ENCODE peak calls at places on chromosome 9, in nine cellular contexts. X is right atrium auricular region; O is stimulated activated CD8-positive, alpha-beta memory T cell treated with anti-CD3 and anti-CD28 coated beads, Interleukin-2, amount 100 ng/mL, for 1 hour; T is left cardiac atrium; Q is stomach; H is activated CD8-positive, alpha-beta T cell treated with anti-CD3 and anti-CD28 coated beads for 36 hours; B is NB4; A is cardiac septum; S is endothelial cell. P is an unnamed sample.

GRCh38 chr9:89093201-89093600 is 85.4 kb downstream of the SHC3 start:
- DNase-seq in T (no peak), Q (no peak), X (no peak), A (no peak), B (no peak), S (no peak), O (no peak), H (no peak), P (no peak)

GRCh38 chr9:14652729-14653377 is 40.4 kb downstream of the ZDHHC21 start:
- DNase-seq in O (no peak), Q (no peak), S (no peak), T (no peak), B (peak), X (no peak), H (no peak), A (no peak), P (no peak)

GRCh38 chr9:100586093-100586492 is 8.2 kb downstream of the CAVIN4 start:
- DNase-seq in O (no peak), Q (no peak), T (no peak), X (no peak), B (no peak), S (no peak), H (no peak), A (no peak), P (no peak)

GRCh38 chr9:133429641-133430161 is 7.5 kb downstream of the ADAMTS13 start:
- DNase-seq in Q (peak), A (no peak), S (peak), H (peak), T (no peak), B (no peak), X (no peak), O (no peak), P (peak)

GRCh38 chr9:76827286-76828080 is 63.2 kb downstream of the PCA3 start:
- DNase-seq in T (no peak), H (no peak), A (no peak), X (no peak), S (no peak), Q (no peak), O (no peak), B (no peak), P (no peak)

GRCh38 chr9:93974151-93974550 is 19.0 kb upstream of the BARX1 start:
- DNase-seq in O (no peak), S (no peak), T (no peak), A (no peak), X (no peak), H (no peak), Q (peak), B (no peak), P (no peak)

GRCh38 chr9:95313010-95313498 is 4.5 kb downstream of the FANCC start:
- DNase-seq in T (peak), H (peak), S (peak), B (peak), O (no peak), A (no peak), X (no peak), Q (peak), P (peak)

GRCh38 chr9:121599186-121599871 is 52.1 kb upstream of the DAB2IP start:
- DNase-seq in O (no peak), B (peak), S (peak), A (peak), X (no peak), H (no peak), T (peak), Q (peak), P (peak)

GRCh38 chr9:106127771-106128170 is 433.4 kb downstream of the TMEM38B start:
- DNase-seq in S (no peak), O (no peak), A (no peak), H (no peak), B (no peak), T (no peak), Q (no peak), X (no peak), P (no peak)

GRCh38 chr9:110768887-110769286 is 100.3 kb downstream of the MUSK start:
- DNase-seq in T (no peak), S (no peak), Q (no peak), H (no peak), B (no peak), O (no peak), X (no peak), A (no peak), P (peak)

GRCh38 chr9:86795861-86796497 is 151.3 kb downstream of the GAS1 start:
- DNase-seq in H (no peak), A (no peak), X (peak), B (no peak), O (no peak), Q (no peak), T (peak), S (peak), P (peak)

GRCh38 chr9:38482918-38483592 is 58.8 kb upstream of the IGFBPL1 start:
- DNase-seq in H (no peak), T (no peak), Q (no peak), S (no peak), O (no peak), X (no peak), A (no peak), B (no peak), P (no peak)

GRCh38 chr9:37559125-37559524 is 17.1 kb downstream of the FBXO10 start:
- DNase-seq in T (no peak), X (no peak), B (no peak), Q (no peak), S (no peak), H (no peak), O (no peak), A (no peak), P (no peak)

GRCh38 chr9:131276107-131276888 is at the start of gene FAM78A:
- DNase-seq in T (peak), B (peak), X (no peak), A (peak), O (no peak), Q (peak), S (peak), H (peak), P (peak)

GRCh38 chr9:135066291-135066690 is 21.2 kb upstream of the OLFM1 start:
- DNase-seq in H (no peak), T (no peak), S (no peak), B (no peak), A (peak), Q (no peak), O (no peak), X (no peak), P (no peak)

GRCh38 chr9:108521063-108521462 is 334.7 kb downstream of the ACTL7B start:
- DNase-seq in Q (no peak), X (no peak), B (no peak), H (no peak), O (no peak), T (no peak), S (no peak), A (no peak), P (no peak)

GRCh38 chr9:71743217-71743705 is 25.1 kb downstream of the CEMIP2 start:
- DNase-seq in O (no peak), Q (no peak), B (no peak), X (no peak), A (no peak), H (no peak), T (no peak), S (no peak), P (no peak)

GRCh38 chr9:116855881-116856662 is 169.0 kb downstream of the TRIM32 start:
- DNase-seq in X (no peak), H (no peak), B (no peak), S (no peak), A (no peak), O (no peak), Q (no peak), T (no peak), P (no peak)

GRCh38 chr9:128470560-128470959 is 14.8 kb downstream of the ODF2 start:
- DNase-seq in Q (no peak), B (peak), T (no peak), A (no peak), O (no peak), H (peak), X (no peak), S (no peak), P (no peak)

GRCh38 chr9:7976167-7976755 is 176.7 kb upstream of the DMAC1 start:
- DNase-seq in B (peak), Q (no peak), X (no peak), O (peak), A (no peak), H (peak), T (no peak), S (no peak), P (no peak)

GRCh38 chr9:8315211-8315610 is 515.6 kb upstream of the DMAC1 start:
- DNase-seq in X (no peak), O (no peak), S (no peak), T (no peak), H (no peak), Q (no peak), A (no peak), B (no peak), P (no peak)

GRCh38 chr9:19408316-19408692 is 505 bp upstream of the ACER2 start:
- DNase-seq in T (peak), Q (no peak), B (peak), A (peak), X (peak), S (peak), O (no peak), H (peak), P (no peak)

P was measured in testis.